ENCODE peak calls at places on chromosome 18, in seven cellular contexts. A, R, Q, P, H, B and F are unnamed samples.

GRCh38 chr18:27599202-27599829 is 414.2 kb upstream of the CHST9 start:
- DNase-seq in A (peak; percentile 64), R (no peak), Q (peak; percentile 23), P (peak; percentile 69), H (peak; percentile 54), B (peak; percentile 8), F (no peak)

GRCh38 chr18:74233933-74234325 is 57.8 kb downstream of the CYB5A start:
- DNase-seq in A (no peak), R (no peak), Q (no peak), P (no peak), H (no peak), B (no peak), F (no peak)

GRCh38 chr18:50453732-50454131 is 78.9 kb downstream of the SKA1 start:
- DNase-seq in A (no peak), R (no peak), Q (no peak), P (no peak), H (no peak), B (no peak), F (no peak)

GRCh38 chr18:45110577-45111506 is 430.2 kb downstream of the SETBP1 start:
- DNase-seq in A (peak; percentile 81), R (peak; percentile 50), Q (no peak), P (no peak), H (no peak), B (no peak), F (no peak)

GRCh38 chr18:78330761-78331160 is 648.9 kb upstream of the SALL3 start:
- DNase-seq in A (peak; percentile 0), R (no peak), Q (no peak), P (no peak), H (no peak), B (no peak), F (no peak)

GRCh38 chr18:66110607-66111006 is 359.8 kb downstream of the CDH7 start:
- DNase-seq in A (no peak), R (no peak), Q (no peak), P (no peak), H (no peak), B (no peak), F (no peak)

GRCh38 chr18:79823120-79823519 is 25.4 kb downstream of the KCNG2 start:
- DNase-seq in A (no peak), R (no peak), Q (no peak), P (no peak), H (no peak), B (no peak), F (no peak)

GRCh38 chr18:57269756-57270534 is 82.4 kb upstream of the ST8SIA3 start:
- DNase-seq in A (no peak), R (no peak), Q (no peak), P (no peak), H (no peak), B (no peak), F (no peak)

GRCh38 chr18:35508746-35509338 is 11.1 kb upstream of the INO80C start:
- DNase-seq in A (no peak), R (no peak), Q (no peak), P (no peak), H (no peak), B (no peak), F (no peak)

GRCh38 chr18:75376004-75376403 is 51.5 kb downstream of the SMIM21 start:
- DNase-seq in A (peak; percentile 10), R (no peak), Q (no peak), P (no peak), H (no peak), B (no peak), F (no peak)

GRCh38 chr18:47345996-47346395 is 94.5 kb upstream of the SKOR2 start:
- DNase-seq in A (no peak), R (no peak), Q (no peak), P (no peak), H (no peak), B (peak; percentile 95), F (no peak)

GRCh38 chr18:45589559-45590041 is 25.7 kb upstream of the SLC14A2 start:
- DNase-seq in A (peak; percentile 93), R (no peak), Q (no peak), P (peak; percentile 11), H (no peak), B (no peak), F (no peak)

GRCh38 chr18:51531496-51531895 is 334.0 kb upstream of the MEX3C start:
- DNase-seq in A (no peak), R (no peak), Q (no peak), P (no peak), H (no peak), B (no peak), F (no peak)

GRCh38 chr18:12028674-12029073 is 47.4 kb downstream of the IMPA2 start:
- DNase-seq in A (no peak), R (no peak), Q (no peak), P (no peak), H (no peak), B (no peak), F (no peak)

GRCh38 chr18:79525556-79526467 is 130.1 kb downstream of the NFATC1 start:
- DNase-seq in A (no peak), R (no peak), Q (no peak), P (no peak), H (no peak), B (peak; percentile 21), F (no peak)

GRCh38 chr18:28767781-28768211 is 590.9 kb upstream of the CDH2 start:
- DNase-seq in A (peak; percentile 77), R (no peak), Q (no peak), P (no peak), H (no peak), B (no peak), F (no peak)

GRCh38 chr18:28149810-28150420 is 27.0 kb downstream of the CDH2 start:
- DNase-seq in A (no peak), R (no peak), Q (no peak), P (peak; percentile 52), H (no peak), B (no peak), F (no peak)

GRCh38 chr18:31946305-31947046 is 3.5 kb upstream of the TRAPPC8 start:
- DNase-seq in A (no peak), R (no peak), Q (no peak), P (no peak), H (no peak), B (no peak), F (no peak)

GRCh38 chr18:53490019-53490418 is 734.5 kb downstream of the MBD2 start:
- DNase-seq in A (no peak), R (no peak), Q (no peak), P (no peak), H (no peak), B (no peak), F (no peak)

GRCh38 chr18:1480309-1480708 is 575.6 kb downstream of the ADCYAP1 start:
- DNase-seq in A (no peak), R (no peak), Q (no peak), P (no peak), H (no peak), B (no peak), F (no peak)

GRCh38 chr18:27198036-27198435 is 12.9 kb upstream of the CHST9 start:
- DNase-seq in A (no peak), R (no peak), Q (no peak), P (no peak), H (no peak), B (no peak), F (no peak)

GRCh38 chr18:23547306-23547705 is 39.0 kb downstream of the NPC1 start:
- DNase-seq in A (no peak), R (no peak), Q (no peak), P (no peak), H (no peak), B (no peak), F (no peak)